ENCODE peak calls at places on chromosomes 16 and 17, in five cellular contexts. One of them, this sample, is unnamed.

GRCh38 chr17:79986441-79987186 is 49.1 kb downstream of the TBC1D16 start:
- DNase-seq in HepG2: peak; percentile 94
- DNase-seq in K562: no peak
- DNase-seq in GM12878: no peak
- DNase-seq in SK-N-SH: peak; percentile 94
- DNase-seq in this sample: no peak

GRCh38 chr16:9657659-9658058 is 524.6 kb downstream of the GRIN2A start:
- DNase-seq in HepG2: no peak
- DNase-seq in K562: no peak
- DNase-seq in GM12878: no peak
- DNase-seq in SK-N-SH: no peak
- DNase-seq in this sample: no peak

GRCh38 chr16:50210266-50211038 is 55.9 kb upstream of the ADCY7 start:
- DNase-seq in HepG2: peak; percentile 77
- DNase-seq in K562: peak; percentile 67
- DNase-seq in GM12878: peak; percentile 48
- DNase-seq in SK-N-SH: peak; percentile 68
- DNase-seq in this sample: peak; percentile 23

GRCh38 chr16:83682858-83683235 is 124.9 kb upstream of the HSBP1 start:
- DNase-seq in HepG2: no peak
- DNase-seq in K562: no peak
- DNase-seq in GM12878: no peak
- DNase-seq in SK-N-SH: no peak
- DNase-seq in this sample: no peak

GRCh38 chr17:7634384-7634783 is 4.4 kb downstream of the SHBG start:
- DNase-seq in HepG2: no peak
- DNase-seq in K562: peak; percentile 79
- DNase-seq in GM12878: no peak
- DNase-seq in SK-N-SH: peak; percentile 89
- DNase-seq in this sample: no peak

GRCh38 chr16:31487720-31488629 is 5.1 kb downstream of the SLC5A2 start:
- DNase-seq in HepG2: no peak
- DNase-seq in K562: no peak
- DNase-seq in GM12878: no peak
- DNase-seq in SK-N-SH: peak; percentile 91
- DNase-seq in this sample: peak; percentile 46

GRCh38 chr16:78072275-78072674 is 27.2 kb upstream of the WWOX start:
- DNase-seq in HepG2: no peak
- DNase-seq in K562: no peak
- DNase-seq in GM12878: no peak
- DNase-seq in SK-N-SH: no peak
- DNase-seq in this sample: no peak

GRCh38 chr16:57801098-57801855 is 1.0 kb downstream of the KIFC3 start:
- DNase-seq in HepG2: no peak
- DNase-seq in K562: no peak
- DNase-seq in GM12878: no peak
- DNase-seq in SK-N-SH: peak; percentile 58
- DNase-seq in this sample: no peak

GRCh38 chr16:87048038-87048743 is 269.0 kb downstream of the C16orf95 start:
- DNase-seq in HepG2: no peak
- DNase-seq in K562: no peak
- DNase-seq in GM12878: no peak
- DNase-seq in SK-N-SH: no peak
- DNase-seq in this sample: no peak

GRCh38 chr16:56477096-56477878 is 25.9 kb downstream of the OGFOD1 start:
- DNase-seq in HepG2: peak; percentile 27
- DNase-seq in K562: peak; percentile 21
- DNase-seq in GM12878: no peak
- DNase-seq in SK-N-SH: no peak
- DNase-seq in this sample: peak; percentile 18

GRCh38 chr16:19210968-19211367 is 42.9 kb downstream of the SYT17 start:
- DNase-seq in HepG2: no peak
- DNase-seq in K562: no peak
- DNase-seq in GM12878: peak; percentile 63
- DNase-seq in SK-N-SH: no peak
- DNase-seq in this sample: no peak

GRCh38 chr17:80829166-80829813 is 162.4 kb upstream of the CHMP6 start:
- DNase-seq in HepG2: no peak
- DNase-seq in K562: no peak
- DNase-seq in GM12878: no peak
- DNase-seq in SK-N-SH: no peak
- DNase-seq in this sample: no peak

DNA sequence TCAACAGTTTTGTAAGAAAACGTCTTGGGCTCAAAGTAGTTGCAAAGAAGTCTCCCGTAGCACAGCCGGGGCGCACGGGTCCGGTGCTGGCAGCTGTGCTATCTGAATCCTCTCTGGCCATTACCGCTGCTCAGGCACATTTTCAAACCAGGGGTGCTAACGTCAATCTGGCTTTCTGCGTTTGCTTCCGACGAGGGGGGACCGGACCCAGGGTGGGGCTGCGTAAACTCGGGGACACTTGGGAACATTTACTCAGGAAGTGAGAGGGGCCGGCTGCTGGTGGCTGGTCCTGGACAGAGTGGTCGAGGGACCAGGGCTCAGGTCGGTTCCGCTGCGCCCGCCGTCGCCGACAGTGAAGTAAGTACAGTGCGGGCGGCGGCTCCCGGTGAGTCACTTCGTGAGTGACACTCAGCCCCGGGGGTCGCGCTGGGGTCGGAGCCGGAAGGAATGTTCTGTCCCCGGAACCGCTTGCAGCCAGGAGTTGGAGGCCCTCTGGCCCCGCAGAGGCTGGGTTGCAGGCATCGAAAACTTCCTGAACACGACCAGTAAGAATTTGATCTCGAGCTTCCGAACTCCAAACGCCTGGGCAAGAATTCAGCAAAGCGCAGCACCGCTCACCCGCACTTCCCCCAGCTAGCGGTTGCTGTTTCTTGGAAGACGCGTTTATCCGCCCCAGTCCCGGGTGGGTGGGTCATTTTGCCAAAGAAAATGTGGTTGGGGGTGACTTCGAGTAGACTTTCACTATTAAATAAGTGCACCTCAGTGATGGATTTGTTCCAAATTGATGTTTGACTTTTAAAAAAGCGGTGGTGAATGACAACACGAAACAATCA is 1.4 kb upstream of the HS3ST3B1 start:
- DNase-seq in HepG2: peak; percentile 65
- DNase-seq in K562: peak; percentile 38
- DNase-seq in GM12878: no peak
- DNase-seq in SK-N-SH: no peak
- DNase-seq in this sample: no peak
- H3K4me3 ChIP-seq in HepG2: peak overlapping the region; percentile 82
- H3K4me3 ChIP-seq in K562: peak overlapping the region; percentile 37
- H3K4me3 ChIP-seq in GM12878: no peak overlapping the region
- H3K4me3 ChIP-seq in SK-N-SH: peak overlapping the region; percentile 64
- H3K4me3 ChIP-seq in this sample: peak overlapping the region; percentile 14

GRCh38 chr17:19812407-19812806 is 55.3 kb downstream of the ULK2 start:
- DNase-seq in HepG2: no peak
- DNase-seq in K562: no peak
- DNase-seq in GM12878: no peak
- DNase-seq in SK-N-SH: no peak
- DNase-seq in this sample: no peak
- TF ChIP-seq GABPA in HepG2: no peak
- TF ChIP-seq GABPA in K562: no peak
- TF ChIP-seq GABPA in GM12878: no peak
- TF ChIP-seq GABPA in SK-N-SH: no peak
- TF ChIP-seq GABPA in this sample: no peak

DNA sequence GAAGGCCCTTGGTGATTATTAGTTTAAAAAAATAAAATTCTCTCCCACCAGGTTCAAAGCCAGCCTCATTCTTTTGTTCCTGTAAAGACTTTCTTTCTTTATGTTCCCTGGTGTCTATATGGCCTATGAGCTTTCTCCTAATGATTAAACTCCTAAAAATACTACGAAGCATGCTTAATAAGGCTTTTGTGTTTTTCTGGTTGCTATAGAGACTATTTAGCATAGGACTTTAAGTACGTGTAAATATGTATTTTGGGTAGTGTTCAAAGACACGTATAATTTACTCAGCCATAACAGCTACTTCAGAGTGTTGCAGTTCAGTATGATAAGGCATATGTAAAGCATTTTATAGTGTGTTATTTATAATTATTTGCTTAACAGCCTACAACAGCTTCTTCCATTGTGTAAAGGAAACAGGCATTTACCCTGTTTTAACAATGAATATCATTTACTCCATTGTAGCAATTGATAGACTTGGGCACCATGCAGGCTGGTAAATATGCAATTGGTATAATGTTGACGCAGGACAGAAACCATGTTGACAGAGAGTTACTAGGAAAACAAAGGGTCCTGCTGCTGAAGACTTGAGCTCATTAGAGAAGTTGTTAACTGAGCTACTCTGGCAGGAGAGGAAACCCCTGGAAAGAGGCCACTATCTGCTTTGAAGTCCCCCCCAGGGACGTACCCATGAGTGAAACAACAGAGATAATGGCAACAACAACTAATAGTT is 342.4 kb upstream of the DYNLRB2 start:
- DNase-seq in HepG2: peak; percentile 26
- DNase-seq in K562: no peak
- DNase-seq in GM12878: no peak
- DNase-seq in SK-N-SH: no peak
- DNase-seq in this sample: no peak
- TF ChIP-seq REST in HepG2: no peak
- TF ChIP-seq REST in K562: no peak
- TF ChIP-seq REST in GM12878: no peak
- TF ChIP-seq REST in SK-N-SH: no peak
- TF ChIP-seq REST in this sample: no peak

GRCh38 chr17:50657054-50657453 is 22.4 kb downstream of the ABCC3 start:
- DNase-seq in HepG2: no peak
- DNase-seq in K562: no peak
- DNase-seq in GM12878: no peak
- DNase-seq in SK-N-SH: no peak
- DNase-seq in this sample: no peak

GRCh38 chr17:50657627-50658026 is 22.9 kb downstream of the ABCC3 start:
- DNase-seq in HepG2: no peak
- DNase-seq in K562: no peak
- DNase-seq in GM12878: no peak
- DNase-seq in SK-N-SH: no peak
- DNase-seq in this sample: no peak

GRCh38 chr17:50659220-50659619 is 24.5 kb downstream of the ABCC3 start:
- DNase-seq in HepG2: no peak
- DNase-seq in K562: no peak
- DNase-seq in GM12878: no peak
- DNase-seq in SK-N-SH: no peak
- DNase-seq in this sample: no peak

GRCh38 chr17:50658602-50659001 is 23.9 kb downstream of the ABCC3 start:
- DNase-seq in HepG2: no peak
- DNase-seq in K562: no peak
- DNase-seq in GM12878: no peak
- DNase-seq in SK-N-SH: peak; percentile 76
- DNase-seq in this sample: no peak

GRCh38 chr17:50656509-50656908 is 21.8 kb downstream of the ABCC3 start:
- DNase-seq in HepG2: no peak
- DNase-seq in K562: no peak
- DNase-seq in GM12878: no peak
- DNase-seq in SK-N-SH: no peak
- DNase-seq in this sample: no peak
- H3K4me3 ChIP-seq in HepG2: no peak overlapping the region
- H3K4me3 ChIP-seq in K562: no peak overlapping the region
- H3K4me3 ChIP-seq in GM12878: no peak overlapping the region
- H3K4me3 ChIP-seq in SK-N-SH: no peak overlapping the region
- H3K4me3 ChIP-seq in this sample: no peak overlapping the region

GRCh38 chr17:19876524-19877161 is 8.9 kb upstream of the ULK2 start:
- DNase-seq in HepG2: no peak
- DNase-seq in K562: no peak
- DNase-seq in GM12878: no peak
- DNase-seq in SK-N-SH: no peak
- DNase-seq in this sample: peak; percentile 88
- TF ChIP-seq GABPA in HepG2: no peak
- TF ChIP-seq GABPA in K562: no peak
- TF ChIP-seq GABPA in GM12878: no peak
- TF ChIP-seq GABPA in SK-N-SH: no peak
- TF ChIP-seq GABPA in this sample: no peak

DNA sequence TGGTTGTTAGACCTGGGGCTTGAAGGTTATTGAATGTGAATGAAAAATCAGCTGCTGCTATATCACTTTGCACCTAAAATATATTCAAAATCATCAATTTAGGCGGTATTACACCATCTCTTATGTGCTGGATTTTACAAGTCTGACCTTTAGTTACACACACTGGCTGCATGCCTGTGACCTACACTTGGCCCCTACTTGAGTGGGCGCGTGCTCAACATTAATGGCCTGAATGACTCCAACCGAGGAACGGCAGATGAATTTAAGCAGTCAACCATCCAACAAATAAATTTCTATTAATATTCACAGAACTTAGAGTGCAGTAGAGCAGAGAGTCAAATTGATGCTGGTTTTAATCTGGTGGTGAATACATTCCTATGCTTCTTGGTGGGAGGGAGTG is 239.5 kb downstream of the CDH11 start:
- DNase-seq in HepG2: no peak
- DNase-seq in K562: no peak
- DNase-seq in GM12878: no peak
- DNase-seq in SK-N-SH: no peak
- DNase-seq in this sample: no peak
- TF ChIP-seq REST in HepG2: no peak
- TF ChIP-seq REST in K562: no peak
- TF ChIP-seq REST in GM12878: no peak
- TF ChIP-seq REST in SK-N-SH: no peak
- TF ChIP-seq REST in this sample: no peak

DNA sequence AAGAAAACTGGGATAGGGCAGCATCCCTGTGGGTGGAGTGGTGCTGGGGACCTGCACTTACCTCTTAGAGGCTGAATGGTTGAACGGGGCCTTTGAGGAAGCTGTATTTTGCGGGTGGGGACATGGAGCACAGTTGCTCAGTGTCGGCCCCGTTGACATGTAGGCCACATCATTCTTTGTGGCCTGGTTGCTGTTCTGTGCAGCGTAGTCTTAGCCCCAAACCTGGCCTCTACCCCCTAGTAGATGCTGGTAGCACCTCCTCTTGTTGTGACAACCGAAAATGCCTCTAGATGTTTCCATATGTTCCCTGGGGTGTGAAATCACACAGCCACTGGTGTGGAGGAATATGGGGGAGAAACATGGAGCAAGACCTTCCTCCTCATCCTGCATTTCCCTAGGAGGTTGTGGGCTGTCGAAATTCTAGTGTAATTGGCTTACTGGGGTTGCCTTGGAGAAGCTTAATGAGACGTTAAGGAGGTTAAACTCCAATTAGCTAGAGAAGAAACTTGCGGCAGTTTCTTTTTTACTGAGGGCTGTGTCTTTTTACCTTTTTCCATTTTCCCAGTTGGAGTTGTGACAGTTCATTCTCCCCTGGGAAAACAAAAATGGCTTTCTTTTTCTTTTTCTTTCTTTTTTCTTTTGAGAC is 9.4 kb downstream of the ABCC1 start:
- DNase-seq in HepG2: no peak
- DNase-seq in K562: no peak
- DNase-seq in GM12878: no peak
- DNase-seq in SK-N-SH: no peak
- DNase-seq in this sample: no peak
- H3K4me3 ChIP-seq in HepG2: no peak overlapping the region
- H3K4me3 ChIP-seq in K562: no peak overlapping the region
- H3K4me3 ChIP-seq in GM12878: no peak overlapping the region
- H3K4me3 ChIP-seq in SK-N-SH: no peak overlapping the region
- H3K4me3 ChIP-seq in this sample: no peak overlapping the region

This sample was measured in HL-60.